ENCODE peak calls at places on chromosomes 13 and 19, in five cellular contexts. J is non-pigmented ciliary epithelial cell; P is aorta; N is stimulated activated CD8-positive, alpha-beta memory T cell treated with anti-CD3 and anti-CD28 coated beads, Interleukin-7, amount 100 ng/mL, for 48 hours; S is AML-193. I is an unnamed sample.

GRCh38 chr13:72839831-72840426 is 58.0 kb downstream of the PIBF1 start:
- DNase-seq in N (no peak), J (no peak), P (no peak), S (peak), I (peak)

GRCh38 chr13:42039946-42040729 is 8.3 kb upstream of the DGKH start:
- DNase-seq in P (peak), N (peak), J (no peak), S (peak), I (peak)

GRCh38 chr19:1524206-1524971 is 512 bp downstream of the PLK5 start:
- DNase-seq in P (no peak), N (no peak), S (no peak), J (no peak), I (no peak)

GRCh38 chr13:20703785-20704458 is 423 bp downstream of the IL17D start:
- DNase-seq in S (peak), J (no peak), P (peak), N (peak), I (peak)

GRCh38 chr19:33302974-33303790 is 848 bp upstream of the CEBPA start:
- DNase-seq in P (peak), S (no peak), J (peak), N (no peak), I (peak)

GRCh38 chr13:44879452-44880058 is 109.7 kb downstream of the NUFIP1 start:
- DNase-seq in P (no peak), J (peak), N (no peak), S (peak), I (peak)

GRCh38 chr19:52735734-52736133 is 890 bp upstream of the ZNF611 start:
- DNase-seq in J (no peak), S (no peak), N (no peak), P (peak), I (no peak)

GRCh38 chr19:29547981-29548380 is 22.2 kb downstream of the VSTM2B start:
- DNase-seq in P (no peak), J (no peak), S (no peak), N (no peak), I (no peak)

GRCh38 chr19:47112664-47113445 is 721 bp downstream of the ZC3H4 start:
- DNase-seq in S (peak), J (peak), P (peak), N (peak), I (peak)

GRCh38 chr19:8611890-8612806 is 1.6 kb upstream of the ADAMTS10 start:
- DNase-seq in J (peak), N (no peak), S (no peak), P (peak), I (no peak)

GRCh38 chr13:26629260-26629659 is 71.8 kb downstream of the WASF3 start:
- DNase-seq in J (no peak), N (no peak), P (no peak), S (no peak), I (peak)

GRCh38 chr13:98672947-98673545 is 79.4 kb downstream of the SLC15A1 start:
- DNase-seq in J (peak), P (peak), N (peak), S (peak), I (no peak)

GRCh38 chr19:4066176-4066606 is 508 bp downstream of the ZBTB7A start:
- DNase-seq in S (no peak), P (peak), N (no peak), J (no peak), I (no peak)

GRCh38 chr19:32223595-32224370 is 121.6 kb upstream of the ZNF507 start:
- DNase-seq in P (no peak), N (no peak), S (no peak), J (no peak), I (peak)

GRCh38 chr13:98977568-98978270 is at the start of gene DOCK9:
- DNase-seq in J (no peak), P (no peak), S (no peak), N (no peak), I (peak)

GRCh38 chr19:3407556-3408516 is 41.5 kb downstream of the NFIC start:
- DNase-seq in S (no peak), P (peak), N (no peak), J (no peak), I (no peak)

GRCh38 chr19:6811906-6812305 is 39.4 kb downstream of the VAV1 start:
- DNase-seq in N (no peak), P (no peak), J (peak), S (no peak), I (peak)

GRCh38 chr13:26253262-26253786 is 605 bp upstream of the CDK8 start:
- DNase-seq in P (no peak), N (no peak), J (no peak), S (peak), I (no peak)

GRCh38 chr13:90365130-90365529 is 982.4 kb upstream of the MIR17HG start:
- DNase-seq in P (no peak), J (peak), N (no peak), S (no peak), I (no peak)

GRCh38 chr19:48554385-48555091 is 2.6 kb downstream of the SULT2B1 start:
- DNase-seq in P (no peak), J (no peak), N (no peak), S (no peak), I (no peak)

GRCh38 chr19:11355160-11356073 is at the start of gene PLPPR2:
- DNase-seq in P (peak), J (no peak), N (peak), S (peak), I (peak)

GRCh38 chr13:79245937-79246574 is 160.0 kb downstream of the RBM26 start:
- DNase-seq in J (no peak), N (no peak), P (no peak), S (no peak), I (no peak)

GRCh38 chr13:95226476-95226875 is 74.8 kb downstream of the ABCC4 start:
- DNase-seq in P (no peak), J (no peak), S (no peak), N (no peak), I (no peak)

GRCh38 chr19:41355802-41356201 is 2.1 kb upstream of the TGFB1 start:
- DNase-seq in P (no peak), J (no peak), S (no peak), N (no peak), I (no peak)